ENCODE peak calls at places on chromosomes 3 and 15, in four cellular contexts. I is NB4; C is HFF-Myc; U is CD4-positive, alpha-beta T cell. D is an unnamed sample.

GRCh38 chr15:51274956-51275355 is 63.4 kb downstream of the CYP19A1 start:
- DNase-seq in I (no peak), C (no peak), U (no peak), D (no peak)

GRCh38 chr15:52790166-52790708 is at the start of gene ONECUT1:
- DNase-seq in I (peak), U (peak), C (no peak), D (peak)

GRCh38 chr3:86787091-86787490 is 203.9 kb downstream of the VGLL3 start:
- DNase-seq in U (no peak), I (no peak), C (no peak), D (no peak)

GRCh38 chr3:178419078-178419477 is 117.2 kb upstream of the KCNMB2 start:
- DNase-seq in I (no peak), U (no peak), C (no peak), D (no peak)

GRCh38 chr15:86089422-86089821 is 9.8 kb downstream of the AGBL1 start:
- DNase-seq in C (no peak), I (no peak), U (no peak), D (no peak)

GRCh38 chr15:31552482-31553099 is 226.0 kb downstream of the KLF13 start:
- DNase-seq in C (no peak), I (no peak), U (no peak), D (no peak)

GRCh38 chr3:129185774-129186173 is 2.1 kb upstream of the CNBP start:
- DNase-seq in C (no peak), U (no peak), I (no peak), D (no peak)

GRCh38 chr3:178392553-178392952 is 143.7 kb upstream of the KCNMB2 start:
- DNase-seq in I (no peak), U (no peak), C (no peak), D (no peak)

GRCh38 chr3:156750191-156750873 is 75.8 kb upstream of the LEKR1 start:
- DNase-seq in C (no peak), I (no peak), U (no peak), D (no peak)

GRCh38 chr3:195888981-195889842 is 19.1 kb downstream of the TNK2 start:
- DNase-seq in I (no peak), U (no peak), C (no peak), D (no peak)

GRCh38 chr15:63353887-63354286 is 27.8 kb downstream of the CA12 start:
- DNase-seq in U (no peak), I (no peak), C (no peak), D (no peak)

GRCh38 chr3:16860234-16860633 is 24.5 kb upstream of the PLCL2 start:
- DNase-seq in C (no peak), I (no peak), U (no peak), D (no peak)

GRCh38 chr3:193788189-193788946 is 195.4 kb downstream of the OPA1 start:
- DNase-seq in C (no peak), I (peak), U (no peak), D (peak)

GRCh38 chr3:52986938-52987337 is 58.9 kb downstream of the SFMBT1 start:
- DNase-seq in C (peak), U (no peak), I (peak), D (no peak)

GRCh38 chr3:149283401-149283800 is 50.0 kb downstream of the TM4SF18 start:
- DNase-seq in U (no peak), I (no peak), C (no peak), D (no peak)

GRCh38 chr15:85583404-85584390 is 203.3 kb downstream of the AKAP13 start:
- DNase-seq in C (no peak), I (no peak), U (peak), D (no peak)

GRCh38 chr3:126264952-126265351 is 84.6 kb upstream of the ALDH1L1 start:
- DNase-seq in C (no peak), I (no peak), U (no peak), D (no peak)

GRCh38 chr3:123576119-123576518 is 8.7 kb downstream of the HACD2 start:
- DNase-seq in C (no peak), I (peak), U (no peak), D (no peak)

GRCh38 chr3:7260975-7261374 is 400.1 kb downstream of the GRM7 start:
- DNase-seq in C (no peak), U (no peak), I (no peak), D (no peak)

GRCh38 chr3:29329986-29330514 is 49.2 kb downstream of the RBMS3 start:
- DNase-seq in U (no peak), I (no peak), C (no peak), D (no peak)

GRCh38 chr3:188664795-188665194 is 507.0 kb upstream of the TPRG1 start:
- DNase-seq in C (no peak), I (peak), U (no peak), D (no peak)

GRCh38 chr3:161851941-161852566 is 355.4 kb downstream of the OTOL1 start:
- DNase-seq in I (peak), U (no peak), C (peak), D (peak)

GRCh38 chr15:60652870-60653269 is 173.9 kb upstream of the ICE2 start:
- DNase-seq in I (no peak), C (no peak), U (no peak), D (no peak)

GRCh38 chr3:14514323-14514720 is 25.8 kb downstream of the GRIP2 start:
- DNase-seq in U (no peak), C (no peak), I (no peak), D (no peak)

GRCh38 chr15:91522609-91523332 is 330.7 kb upstream of the SLCO3A1 start:
- DNase-seq in U (no peak), I (peak), C (no peak), D (no peak)

GRCh38 chr3:56290376-56290775 is 177.9 kb downstream of the ERC2 start:
- DNase-seq in U (no peak), C (no peak), I (no peak), D (no peak)
- TF ChIP-seq CTCF in U (no peak), C (no peak), I (no peak), D (no peak)

GRCh38 chr3:116423365-116423764 is 21.9 kb downstream of the LSAMP start:
- DNase-seq in C (no peak), I (no peak), U (no peak), D (no peak)

GRCh38 chr3:116423945-116424344 is 21.3 kb downstream of the LSAMP start:
- DNase-seq in U (no peak), C (no peak), I (no peak), D (no peak)

GRCh38 chr3:116426036-116426435 is 19.3 kb downstream of the LSAMP start:
- DNase-seq in C (no peak), I (no peak), U (no peak), D (no peak)

GRCh38 chr3:116425126-116425525 is 20.2 kb downstream of the LSAMP start:
- DNase-seq in I (no peak), C (no peak), U (no peak), D (no peak)
- TF ChIP-seq CTCF in I (no peak), C (no peak), U (no peak), D (no peak)

GRCh38 chr15:58517252-58517681 is 85.5 kb downstream of the LIPC start:
- DNase-seq in U (no peak), C (no peak), I (peak), D (no peak)
- TF ChIP-seq CTCF in U (no peak), C (no peak), I (no peak), D (no peak)

DNA sequence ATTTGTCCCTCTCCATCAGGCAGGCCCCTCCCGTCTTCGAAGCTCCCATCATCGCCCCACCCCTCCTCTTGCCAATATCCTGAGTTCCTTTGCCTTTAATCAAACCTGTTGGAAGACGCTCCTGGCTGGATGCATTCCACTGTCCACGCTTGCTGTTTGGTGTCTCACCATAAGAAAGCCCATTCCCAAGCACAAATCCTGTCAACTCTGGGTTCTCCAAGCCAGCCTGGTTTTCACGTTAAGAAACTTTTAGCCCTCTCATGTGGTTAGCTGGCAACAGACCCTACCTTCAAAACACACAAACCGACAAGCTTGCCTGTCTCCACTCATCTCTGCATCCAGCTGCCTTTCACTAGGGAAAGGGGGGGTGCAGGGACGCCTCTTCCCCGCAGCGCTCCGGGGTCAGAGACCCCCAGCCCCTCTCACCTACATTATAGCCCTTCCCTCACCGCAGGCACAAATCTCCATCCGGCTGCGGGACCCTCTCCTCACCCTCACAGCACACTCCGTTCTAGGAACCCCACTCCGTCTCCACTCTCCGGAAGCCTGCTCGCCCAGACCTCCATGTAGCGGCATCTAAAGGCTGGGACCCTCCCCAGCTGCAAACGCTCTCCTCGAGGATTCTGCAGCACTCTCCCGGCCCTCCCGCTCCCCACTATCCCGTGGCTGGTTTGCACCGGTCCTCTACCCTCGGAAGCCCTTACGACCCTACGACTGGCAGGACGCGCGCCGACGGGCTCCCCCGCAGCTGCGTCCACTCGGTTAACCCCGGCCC is 959 bp downstream of the GORASP1 start:
- DNase-seq in C (no peak), I (peak), U (no peak), D (no peak)
- TF ChIP-seq CTCF in C (no peak), I (no peak), U (no peak), D (no peak)

DNA sequence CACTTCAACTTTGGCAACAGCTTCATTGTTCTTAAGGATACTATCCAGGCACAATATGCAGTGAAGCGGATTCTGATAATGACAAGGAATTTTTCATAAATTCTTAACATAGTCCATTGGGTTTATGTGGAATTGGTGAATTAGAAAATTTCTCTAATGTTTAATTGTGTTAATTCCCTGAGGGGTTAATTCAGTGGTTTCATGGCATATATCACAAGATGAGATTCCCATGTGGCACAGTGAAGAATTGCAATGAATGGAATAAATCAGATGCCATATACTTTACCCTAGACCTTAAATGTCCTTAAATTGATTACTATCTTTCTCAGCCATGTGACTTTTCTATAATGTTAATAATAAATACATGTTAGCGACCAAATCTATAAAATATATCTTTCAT is 1244.1 kb downstream of the ROBO2 start:
- DNase-seq in I (no peak), U (no peak), C (no peak), D (no peak)
- TF ChIP-seq CTCF in I (no peak), U (no peak), C (no peak), D (peak)